ENCODE peak calls at places on chromosomes 4 and X, in nine cellular contexts. W is naive thymus-derived CD8-positive, alpha-beta T cell; I is stimulated activated CD4-positive, alpha-beta T cell treated with anti-CD3 and anti-CD28 coated beads, Interleukin-2, amount 100 ng/mL, for 48 hours; B is dermis microvascular lymphatic vessel endothelial cell; H is NCI-H1930; X is cardiac fibroblast; A is Right ventricle myocardium superior; K is SW 1271; Q is GM20000. S is an unnamed sample.

GRCh38 chrX:126580877-126581276 is 28.3 kb upstream of the DCAF12L1 start:
- DNase-seq in W (no peak), I (no peak), B (no peak), H (no peak), X (no peak), A (no peak), K (no peak), Q (no peak), S (peak)

GRCh38 chrX:120315776-120316175 is 4.5 kb upstream of the TMEM255A start:
- DNase-seq in W (no peak), I (no peak), B (no peak), H (no peak), X (no peak), A (no peak), K (no peak), Q (no peak), S (no peak)

GRCh38 chr4:5572114-5572513 is 136.2 kb downstream of the EVC2 start:
- DNase-seq in W (no peak), I (no peak), B (peak), H (no peak), X (peak), A (no peak), K (no peak), Q (no peak), S (no peak)

GRCh38 chr4:108272046-108272445 is 103.3 kb upstream of the LEF1 start:
- DNase-seq in W (no peak), I (no peak), B (no peak), H (peak), X (no peak), A (no peak), K (no peak), Q (no peak), S (no peak)

GRCh38 chrX:141936080-141936479 is 32.4 kb downstream of the MAGEC1 start:
- DNase-seq in W (no peak), I (no peak), B (no peak), H (no peak), X (peak), A (no peak), K (peak), Q (no peak), S (no peak)

GRCh38 chrX:3518870-3519269 is 172.4 kb upstream of the MXRA5 start:
- DNase-seq in W (no peak), I (no peak), B (no peak), H (no peak), X (peak), A (peak), K (no peak), Q (no peak), S (no peak)

GRCh38 chrX:14015941-14016340 is 13.8 kb downstream of the GEMIN8 start:
- DNase-seq in W (no peak), I (no peak), B (no peak), H (no peak), X (peak), A (no peak), K (no peak), Q (no peak), S (no peak)

GRCh38 chr4:54098375-54098774 is 1.6 kb upstream of the GSX2 start:
- DNase-seq in W (no peak), I (no peak), B (no peak), H (no peak), X (no peak), A (no peak), K (no peak), Q (no peak), S (no peak)

GRCh38 chr4:122827258-122827887 is 742 bp downstream of the FGF2 start:
- DNase-seq in W (no peak), I (peak), B (no peak), H (peak), X (peak), A (peak), K (peak), Q (peak), S (peak)

GRCh38 chrX:1453390-1453783 is 678 bp upstream of the ASMTL start:
- DNase-seq in W (peak), I (no peak), B (no peak), H (no peak), X (no peak), A (no peak), K (no peak), Q (peak), S (no peak)

GRCh38 chr4:76651616-76652015 is 216.6 kb downstream of the SHROOM3 start:
- DNase-seq in W (no peak), I (no peak), B (no peak), H (no peak), X (no peak), A (no peak), K (no peak), Q (no peak), S (no peak)

GRCh38 chrX:106000203-106000602 is 38.3 kb downstream of the SERPINA7 start:
- DNase-seq in W (no peak), I (no peak), B (no peak), H (no peak), X (no peak), A (no peak), K (no peak), Q (no peak), S (no peak)

GRCh38 chrX:54745676-54746075 is 52.4 kb downstream of the ITIH6 start:
- DNase-seq in W (no peak), I (no peak), B (no peak), H (no peak), X (no peak), A (no peak), K (no peak), Q (no peak), S (no peak)

GRCh38 chrX:154027003-154027402 is 7.3 kb upstream of the IRAK1 start:
- DNase-seq in W (no peak), I (no peak), B (no peak), H (no peak), X (no peak), A (no peak), K (no peak), Q (no peak), S (no peak)

GRCh38 chr4:87844476-87844875 is 11.7 kb downstream of the MEPE start:
- DNase-seq in W (no peak), I (no peak), B (no peak), H (no peak), X (no peak), A (no peak), K (no peak), Q (no peak), S (no peak)

GRCh38 chr4:127634181-127634580 is 1.4 kb downstream of the INTU start:
- DNase-seq in W (no peak), I (no peak), B (no peak), H (no peak), X (peak), A (no peak), K (no peak), Q (no peak), S (no peak)

S was measured in Right ventricle myocardium inferior.